ENCODE peak calls at places on chromosomes 13 and 19, in five cellular contexts. S is K562, B is H1, U is GM12878, T is HepG2. V is an unnamed sample.

GRCh38 chr13:99821741-99822140 is 149.8 kb downstream of the ZIC5 start:
- DNase-seq in S (no peak), B (no peak), U (no peak), T (no peak), V (no peak)

GRCh38 chr13:67148219-67148583 is 81.9 kb downstream of the PCDH9 start:
- DNase-seq in S (no peak), B (no peak), U (no peak), T (no peak), V (no peak)

GRCh38 chr19:10269333-10270179 is 1.4 kb upstream of the ICAM1 start:
- DNase-seq in S (peak), B (peak), U (no peak), T (peak), V (peak)

GRCh38 chr19:41705393-41706174 is 2.8 kb upstream of the CEACAM5 start:
- DNase-seq in S (peak), B (no peak), U (no peak), T (no peak), V (no peak)

GRCh38 chr13:35840991-35841604 is 290.1 kb downstream of the DCLK1 start:
- DNase-seq in S (no peak), B (no peak), U (no peak), T (no peak), V (no peak)

GRCh38 chr19:46875234-46875633 is 14.4 kb downstream of the ARHGAP35 start:
- DNase-seq in S (no peak), B (no peak), U (no peak), T (no peak), V (no peak)

GRCh38 chr19:53812335-53812734 is 11.8 kb downstream of the NLRP12 start:
- DNase-seq in S (no peak), B (peak), U (no peak), T (no peak), V (no peak)

GRCh38 chr19:38728752-38729541 is 15.3 kb downstream of the CAPN12 start:
- DNase-seq in S (no peak), B (no peak), U (no peak), T (no peak), V (no peak)

GRCh38 chr19:10766681-10767201 is 48.9 kb downstream of the DNM2 start:
- DNase-seq in S (no peak), B (no peak), U (no peak), T (no peak), V (no peak)

GRCh38 chr13:107928762-107929161 is 286.6 kb downstream of the LIG4 start:
- DNase-seq in S (peak), B (no peak), U (no peak), T (no peak), V (no peak)

GRCh38 chr13:95931300-95932025 is 121.7 kb downstream of the UGGT2 start:
- DNase-seq in S (no peak), B (no peak), U (no peak), T (no peak), V (no peak)

GRCh38 chr13:75507027-75508001 is 25.3 kb upstream of the TBC1D4 start:
- DNase-seq in S (no peak), B (no peak), U (no peak), T (no peak), V (no peak)

GRCh38 chr19:52535831-52536800 is 8.6 kb downstream of the ZNF808 start:
- DNase-seq in S (no peak), B (peak), U (peak), T (no peak), V (no peak)

GRCh38 chr19:41362143-41362847 is 1.7 kb downstream of the B9D2 start:
- DNase-seq in S (no peak), B (no peak), U (no peak), T (no peak), V (no peak)

GRCh38 chr19:39308531-39309304 is 11.9 kb downstream of the LRFN1 start:
- DNase-seq in S (peak), B (peak), U (no peak), T (no peak), V (no peak)

GRCh38 chr19:5594521-5594950 is 26.8 kb upstream of the TINCR start:
- DNase-seq in S (no peak), B (no peak), U (no peak), T (peak), V (no peak)

GRCh38 chr13:96417956-96418355 is 328.0 kb downstream of the HS6ST3 start:
- DNase-seq in S (no peak), B (no peak), U (no peak), T (no peak), V (no peak)

GRCh38 chr19:45526143-45526542 is 18.9 kb downstream of the VASP start:
- DNase-seq in S (peak), B (peak), U (no peak), T (peak), V (no peak)

GRCh38 chr13:32734511-32734910 is 148.3 kb downstream of the PDS5B start:
- DNase-seq in S (peak), B (no peak), U (no peak), T (no peak), V (no peak)

GRCh38 chr13:91078093-91078679 is 269.3 kb upstream of the MIR17HG start:
- DNase-seq in S (no peak), B (no peak), U (no peak), T (no peak), V (no peak)
- TF ChIP-seq SRF in S (no peak), B (no peak), U (no peak), T (no peak), V (no peak)

DNA sequence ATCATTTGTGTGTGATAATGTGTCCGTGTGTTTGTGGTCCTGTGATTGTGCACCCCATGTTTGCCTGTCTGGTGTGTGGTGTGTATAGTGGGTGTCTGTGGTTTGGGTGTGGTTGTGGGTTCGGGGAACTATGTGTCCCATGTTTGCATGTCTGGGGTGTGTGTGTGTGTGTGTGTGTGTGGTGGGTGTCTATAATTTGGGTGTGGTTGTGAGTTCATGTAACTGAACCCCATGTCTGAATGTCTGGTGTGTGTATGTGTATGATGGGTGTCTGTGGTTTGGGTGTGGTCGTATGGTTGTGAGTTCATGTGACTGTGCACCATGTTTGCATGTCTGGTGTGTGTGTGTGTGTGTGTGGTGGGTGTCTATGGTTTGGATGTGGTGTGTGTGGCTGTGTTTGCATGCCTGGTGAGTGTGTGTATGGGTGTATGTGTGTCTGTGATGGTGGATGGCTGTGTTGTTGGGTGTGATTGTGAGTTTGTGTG is 11.1 kb upstream of the NFIX start:
- DNase-seq in S (no peak), B (no peak), U (no peak), T (no peak), V (no peak)
- H3K4me2 ChIP-seq in S (no peak), B (no peak), U (no peak), T (peak), V (peak)

DNA sequence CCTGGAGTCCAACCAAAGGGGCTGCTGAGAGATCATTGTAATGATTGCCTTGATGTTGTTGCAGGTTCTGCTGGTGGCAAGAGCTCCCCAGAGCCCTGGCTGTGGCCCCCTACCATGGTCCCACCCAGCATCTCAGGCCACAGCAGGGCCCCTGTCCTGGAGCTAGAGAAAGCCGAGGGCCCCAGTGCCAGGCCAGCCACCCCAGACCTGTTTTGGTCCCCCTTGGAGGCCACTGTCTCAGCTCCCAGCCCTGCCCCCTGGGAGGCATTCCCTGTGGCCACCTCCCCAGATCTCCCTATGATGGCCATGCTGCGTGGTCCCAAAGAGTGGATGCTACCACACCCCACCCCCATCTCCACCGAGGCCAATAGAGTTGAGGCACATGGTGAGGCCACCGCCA is 15.5 kb downstream of the NCAN start:
- DNase-seq in S (no peak), B (no peak), U (no peak), T (no peak), V (no peak)
- TF ChIP-seq SIN3A in S (no peak), B (no peak), U (no peak), T (no peak), V (no peak)

GRCh38 chr13:91498298-91498697 is 99.9 kb downstream of the GPC5 start:
- DNase-seq in S (no peak), B (no peak), U (no peak), T (no peak), V (no peak)

GRCh38 chr13:91491980-91492379 is 93.6 kb downstream of the GPC5 start:
- DNase-seq in S (no peak), B (no peak), U (no peak), T (no peak), V (no peak)

DNA sequence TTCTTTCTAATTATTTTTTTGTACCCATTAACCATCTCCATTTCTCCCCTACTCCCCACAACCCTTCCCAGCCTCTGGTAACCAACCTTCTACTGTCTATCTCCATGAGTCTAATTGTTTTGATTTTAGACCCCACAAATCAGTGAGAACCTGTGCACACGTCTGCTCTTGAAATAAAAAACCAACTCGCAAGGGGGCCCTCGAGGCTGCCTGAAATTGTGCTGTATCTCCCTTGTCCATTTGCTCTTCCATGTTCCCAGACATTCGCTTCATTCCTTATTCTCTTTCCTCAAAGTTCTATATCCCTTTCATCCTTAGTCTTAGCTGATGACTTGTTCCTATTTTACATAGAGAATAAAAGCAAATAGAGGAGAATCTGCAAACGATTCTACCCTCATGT is 95.0 kb downstream of the GPC5 start:
- DNase-seq in S (no peak), B (no peak), U (no peak), T (no peak), V (no peak)
- TF ChIP-seq SRF in S (no peak), B (no peak), U (no peak), T (no peak), V (no peak)

DNA sequence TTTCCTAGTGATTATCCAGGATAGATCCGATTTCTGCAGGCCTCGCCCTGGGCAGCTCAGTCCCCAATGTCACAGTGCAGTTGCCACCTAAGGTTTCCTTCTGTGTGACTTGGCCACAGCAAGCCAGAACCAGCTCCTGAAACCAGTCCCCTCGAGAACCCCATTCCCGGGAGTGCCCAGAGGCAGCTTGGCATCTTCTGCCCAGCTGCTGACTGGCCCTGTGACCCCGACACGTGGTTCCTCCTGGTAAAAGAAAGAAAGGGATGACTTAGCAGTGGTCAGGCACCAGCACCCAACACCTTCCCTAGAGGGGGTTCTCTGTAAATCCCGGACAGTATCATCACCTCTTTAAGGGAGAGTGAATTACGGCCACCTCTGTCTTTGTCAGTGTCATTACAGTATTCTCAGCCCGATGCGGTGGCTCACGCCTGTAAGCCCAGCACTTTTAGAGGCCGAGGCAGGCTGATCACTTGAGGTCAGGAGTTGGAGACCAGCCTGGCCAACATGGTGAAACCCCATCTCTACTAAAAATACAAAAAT is 41.7 kb downstream of the MYO9B start:
- DNase-seq in S (no peak), B (no peak), U (no peak), T (no peak), V (no peak)
- H3K4me2 ChIP-seq in S (no peak), B (no peak), U (no peak), T (no peak), V (no peak)

DNA sequence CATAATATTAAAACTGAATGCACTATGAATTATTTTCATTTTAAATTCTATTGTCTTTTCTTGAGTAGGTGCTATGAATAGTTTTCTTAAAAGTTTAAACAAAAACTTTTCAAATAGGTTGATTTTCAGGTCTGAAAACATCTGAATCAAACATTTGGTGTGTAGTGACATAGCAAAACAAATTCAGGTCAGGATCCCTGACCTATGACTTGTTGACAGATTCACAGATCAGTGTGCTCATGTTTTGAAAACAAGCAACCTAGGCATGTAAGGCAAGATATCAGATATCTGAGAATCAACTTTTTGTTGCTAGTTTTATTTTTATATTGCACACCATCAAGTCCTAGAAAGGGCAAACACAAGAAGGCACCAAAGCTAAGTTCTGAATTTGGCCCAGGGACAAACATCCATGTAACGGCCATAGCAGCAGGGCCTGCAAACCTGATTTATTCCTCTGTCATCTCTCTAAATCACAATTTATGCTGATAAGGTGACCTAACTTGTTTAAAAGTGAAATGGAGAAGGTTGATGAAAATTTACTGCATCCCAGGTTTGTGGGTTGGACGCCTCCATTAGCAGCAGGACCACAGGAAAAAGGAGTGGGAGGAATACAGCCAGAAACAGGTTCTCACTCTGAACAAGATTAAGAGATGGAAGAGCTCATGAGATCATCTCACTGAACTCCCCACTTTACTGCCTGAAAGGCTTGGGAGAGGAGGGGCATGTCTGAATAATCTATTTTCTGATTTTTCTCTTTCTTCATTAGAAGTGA is 337.7 kb downstream of the KCNRG start:
- DNase-seq in S (no peak), B (no peak), U (no peak), T (no peak), V (no peak)
- TF ChIP-seq SIN3A in S (no peak), B (no peak), U (no peak), T (no peak), V (no peak)

V was measured in HCT116.